ENCODE peak calls at places on chromosomes 3 and 15, in four cellular contexts. Y is GM23248, G is substantia nigra, P is cardiac muscle cell. M is an unnamed sample.

GRCh38 chr3:64158334-64158733 is 66.9 kb downstream of the PRICKLE2 start:
- DNase-seq in G (no peak), Y (peak; percentile 24), P (no peak), M (peak; percentile 53)

GRCh38 chr15:29812384-29812694 is 9.9 kb downstream of the TJP1 start:
- DNase-seq in P (peak; percentile 61), Y (peak; percentile 76), G (no peak), M (no peak)

GRCh38 chr3:77079988-77080585 is 40.2 kb downstream of the ROBO2 start:
- DNase-seq in G (no peak), Y (no peak), P (no peak), M (no peak)

GRCh38 chr15:86063328-86064180 is 16.1 kb upstream of the AGBL1 start:
- DNase-seq in P (no peak), Y (no peak), G (no peak), M (no peak)

GRCh38 chr3:23865595-23866396 is 51.0 kb downstream of the NKIRAS1 start:
- DNase-seq in G (peak; percentile 16), Y (no peak), P (peak; percentile 66), M (no peak)

GRCh38 chr3:67083277-67083676 is 85.2 kb downstream of the KBTBD8 start:
- DNase-seq in G (no peak), P (peak; percentile 11), Y (peak; percentile 3), M (no peak)

GRCh38 chr15:81160312-81161214 is 26.5 kb downstream of the CFAP161 start:
- DNase-seq in G (no peak), P (peak; percentile 93), Y (peak; percentile 86), M (no peak)

GRCh38 chr3:178525180-178525704 is 11.0 kb upstream of the KCNMB2 start:
- DNase-seq in G (no peak), Y (no peak), P (peak; percentile 34), M (no peak)

GRCh38 chr15:71136159-71137137 is 21.2 kb downstream of the THSD4 start:
- DNase-seq in Y (peak; percentile 75), G (no peak), P (peak; percentile 93), M (no peak)

GRCh38 chr15:101348643-101349496 is 53.8 kb upstream of the SNRPA1 start:
- DNase-seq in P (peak; percentile 31), Y (no peak), G (no peak), M (no peak)

GRCh38 chr3:89847955-89848354 is 740.5 kb downstream of the EPHA3 start:
- DNase-seq in G (no peak), Y (no peak), P (peak; percentile 4), M (no peak)

GRCh38 chr15:92733934-92734521 is 78.5 kb upstream of the FAM174B start:
- DNase-seq in G (peak; percentile 15), P (peak; percentile 71), Y (peak; percentile 62), M (peak; percentile 76)

GRCh38 chr3:185658504-185658912 is 72.4 kb downstream of the SENP2 start:
- DNase-seq in G (no peak), Y (peak; percentile 99), P (peak; percentile 97), M (no peak)

GRCh38 chr3:14906355-14906960 is 40.9 kb upstream of the NR2C2 start:
- DNase-seq in Y (no peak), G (no peak), P (no peak), M (no peak)

GRCh38 chr15:39934415-39935044 is 615 bp downstream of the EIF2AK4 start:
- DNase-seq in G (no peak), Y (peak; percentile 55), P (no peak), M (no peak)

GRCh38 chr3:45807645-45808540 is 11.6 kb upstream of the SLC6A20 start:
- DNase-seq in P (no peak), G (no peak), Y (no peak), M (no peak)

GRCh38 chr15:91261345-91261744 is 161.3 kb downstream of the SV2B start:
- DNase-seq in P (no peak), Y (no peak), G (no peak), M (no peak)

GRCh38 chr15:56948000-56948765 is 29.7 kb downstream of the TCF12 start:
- DNase-seq in Y (no peak), P (peak; percentile 25), G (no peak), M (no peak)

GRCh38 chr3:123026551-123027291 is 842 bp downstream of the SEMA5B start:
- DNase-seq in G (no peak), Y (peak; percentile 44), P (no peak), M (peak; percentile 72)

GRCh38 chr3:151890721-151891141 is 17.3 kb downstream of the SUCNR1 start:
- DNase-seq in G (no peak), Y (no peak), P (peak; percentile 37), M (no peak)

GRCh38 chr15:31221936-31222515 is 104.6 kb upstream of the KLF13 start:
- DNase-seq in Y (no peak), G (no peak), P (no peak), M (no peak)

GRCh38 chr3:123299581-123299980 is 97.8 kb downstream of the SEC22A start:
- DNase-seq in G (no peak), Y (no peak), P (no peak), M (no peak)

GRCh38 chr3:156742401-156742800 is 68.0 kb downstream of the TIPARP start:
- DNase-seq in G (no peak), Y (no peak), P (no peak), M (no peak)

GRCh38 chr3:111890051-111890580 is 31.1 kb downstream of the PHLDB2 start:
- DNase-seq in G (no peak), Y (no peak), P (no peak), M (no peak)

GRCh38 chr3:5144316-5144994 is 22.4 kb downstream of the ARL8B start:
- DNase-seq in Y (no peak), G (no peak), P (no peak), M (no peak)

GRCh38 chr15:60539017-60539416 is 60.1 kb upstream of the ICE2 start:
- DNase-seq in P (no peak), Y (no peak), G (no peak), M (no peak)

GRCh38 chr3:25781758-25782594 is 1.3 kb downstream of the NGLY1 start:
- DNase-seq in P (no peak), Y (no peak), G (no peak), M (no peak)

GRCh38 chr15:75758071-75758872 is 45.6 kb upstream of the CSPG4 start:
- DNase-seq in P (peak; percentile 90), Y (peak; percentile 93), G (peak; percentile 52), M (peak; percentile 89)

GRCh38 chr15:90021108-90021507 is 20.0 kb downstream of the ZNF710 start:
- DNase-seq in P (no peak), G (no peak), Y (no peak), M (no peak)

GRCh38 chr15:62977952-62978811 is 64.4 kb upstream of the TPM1 start:
- DNase-seq in P (peak; percentile 57), G (no peak), Y (peak; percentile 93), M (no peak)

DNA sequence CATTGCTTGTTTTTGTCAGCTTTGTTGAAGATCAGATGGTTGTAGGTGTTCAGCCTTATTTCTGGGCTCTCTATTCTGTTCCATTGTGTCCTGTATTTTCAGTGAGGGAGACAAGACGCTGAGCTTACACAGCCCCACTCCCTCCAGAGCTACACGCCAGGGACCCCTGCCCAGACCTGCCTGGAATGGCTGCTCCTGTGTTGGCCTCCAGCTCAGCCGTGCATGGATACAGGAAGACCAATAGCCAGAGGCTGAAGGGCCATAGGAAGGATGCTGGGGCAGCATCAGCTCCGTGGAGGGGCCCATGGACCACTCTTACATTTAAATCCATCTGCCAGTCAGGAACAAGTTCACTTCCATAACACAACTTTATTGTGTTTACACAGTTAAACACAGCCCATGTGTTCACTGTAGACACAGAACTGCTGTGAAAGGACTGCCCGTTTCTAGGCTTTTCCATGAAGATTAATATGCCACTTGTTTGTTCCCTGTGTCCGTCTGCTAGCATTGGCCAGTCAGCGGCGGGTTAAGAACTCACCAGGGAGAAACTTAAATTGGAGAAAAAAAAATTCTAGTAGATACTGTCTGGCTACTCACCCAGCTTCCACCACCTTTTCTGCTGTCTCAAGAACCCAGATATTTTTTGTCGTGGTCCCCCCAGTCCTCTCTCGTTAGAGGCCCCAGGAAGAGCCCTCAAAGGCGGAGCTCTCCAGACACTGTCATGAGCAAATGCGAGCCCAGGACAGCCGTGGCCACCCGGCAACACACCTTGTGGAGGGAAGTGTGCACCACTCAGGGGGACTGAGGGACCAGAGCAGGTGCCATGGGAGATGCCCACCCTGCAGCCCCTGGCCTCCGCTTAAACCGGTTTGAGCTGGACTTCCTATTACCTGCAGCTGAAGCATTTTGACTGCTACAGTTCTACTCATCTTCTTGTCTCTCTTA is 142.3 kb upstream of the MEF2A start:
- DNase-seq in P (no peak), Y (no peak), G (no peak), M (no peak)
- H3K27ac ChIP-seq in P (no peak overlapping the region), Y (no peak overlapping the region), G (no peak overlapping the region), M (no peak overlapping the region)

DNA sequence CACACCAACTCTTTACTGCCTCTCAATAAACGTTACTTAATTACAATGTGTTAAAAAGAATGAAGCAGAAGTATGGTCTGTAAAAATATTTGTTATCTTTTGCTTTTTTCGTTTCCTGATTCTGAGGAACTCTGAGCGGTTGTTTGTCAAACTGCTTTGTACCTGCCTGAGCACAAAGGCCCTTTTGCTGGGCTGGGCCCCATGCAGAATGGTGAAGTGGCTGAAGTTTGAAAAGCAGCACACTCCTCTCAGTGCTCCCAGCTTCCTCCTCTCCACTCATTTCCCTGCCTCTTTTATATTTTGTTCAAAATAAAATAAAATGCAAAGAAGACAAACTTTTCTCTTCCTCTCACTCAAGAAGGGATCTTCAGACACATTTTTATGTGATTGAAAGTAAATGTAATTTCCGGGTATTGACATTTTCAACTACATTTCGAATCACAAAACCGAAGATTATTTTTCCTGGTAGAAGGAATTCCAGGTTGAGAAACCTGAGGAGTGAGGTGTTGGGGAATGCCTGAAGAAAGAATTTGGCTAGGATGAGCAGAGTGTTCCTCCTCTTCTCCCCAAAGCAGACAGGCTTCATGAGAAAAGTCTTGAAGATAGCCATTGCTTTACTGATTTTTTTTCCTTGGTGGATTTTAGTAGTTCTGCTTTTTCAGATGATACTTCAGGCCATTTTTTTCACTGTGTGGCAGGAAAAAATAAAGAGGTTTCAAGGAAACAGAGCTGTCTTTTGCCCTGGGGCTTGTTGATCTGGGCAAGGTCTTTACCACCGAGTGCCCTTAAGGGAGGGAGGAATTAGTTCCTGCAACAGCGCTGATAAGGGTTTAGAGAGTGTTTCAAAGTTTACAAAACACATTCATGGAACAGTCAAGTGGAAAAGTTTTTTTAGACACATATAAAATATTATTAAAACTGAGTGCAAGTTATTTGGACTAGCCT is 229.8 kb downstream of the NFKBIZ start:
- DNase-seq in P (no peak), Y (no peak), G (no peak), M (no peak)
- H3K27ac ChIP-seq in P (peak overlapping the region; percentile 71), Y (no peak overlapping the region), G (no peak overlapping the region), M (peak overlapping the region; percentile 17)

DNA sequence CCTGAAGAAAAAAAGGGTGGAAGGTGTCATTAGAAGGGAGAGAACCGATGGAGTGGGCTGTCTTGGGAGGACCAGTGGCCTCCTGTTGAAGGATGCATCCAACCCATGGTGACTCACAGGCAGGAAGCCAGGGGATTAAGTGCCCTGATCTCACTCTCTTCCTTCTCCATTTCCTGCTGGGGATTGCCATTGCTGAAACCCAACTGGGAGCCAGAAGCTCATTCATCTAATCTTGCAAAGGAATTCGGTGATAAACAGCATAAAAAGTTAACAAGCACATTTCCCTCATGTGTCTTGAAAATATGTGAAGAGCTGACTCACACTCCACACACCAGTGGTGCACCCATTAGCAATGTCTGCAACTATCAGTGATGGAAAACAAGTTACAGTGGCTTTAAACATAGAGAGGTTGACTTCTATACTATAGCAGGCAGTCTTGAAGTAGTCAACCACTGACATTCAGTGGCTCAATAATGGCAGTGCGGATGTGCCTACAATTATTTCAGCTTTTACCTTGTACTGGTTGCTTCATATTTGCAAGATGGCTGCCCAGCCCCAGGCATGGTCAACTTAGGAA is 12.8 kb upstream of the CSRNP1 start:
- DNase-seq in Y (peak; percentile 94), P (peak; percentile 92), G (no peak), M (peak; percentile 1)
- H3K27ac ChIP-seq in Y (peak overlapping the region; percentile 77), P (no peak overlapping the region), G (peak overlapping the region; percentile 74), M (no peak overlapping the region)

GRCh38 chr3:37580237-37580636 is 281.4 kb upstream of the CTDSPL start:
- DNase-seq in P (no peak), Y (peak; percentile 2), G (no peak), M (no peak)

GRCh38 chr3:37586280-37586679 is 275.4 kb upstream of the CTDSPL start:
- DNase-seq in G (no peak), Y (no peak), P (no peak), M (no peak)

GRCh38 chr3:37579181-37579580 is 282.5 kb upstream of the CTDSPL start:
- DNase-seq in Y (no peak), G (no peak), P (no peak), M (no peak)

GRCh38 chr3:37582117-37582516 is 279.6 kb upstream of the CTDSPL start:
- DNase-seq in P (no peak), G (no peak), Y (no peak), M (no peak)
- H3K27ac ChIP-seq in P (peak overlapping the region; percentile 25), G (no peak overlapping the region), Y (no peak overlapping the region), M (no peak overlapping the region)

M was measured in pancreas.